ENCODE peak calls at places on chromosomes 16 and 17, in seven cellular contexts. X is B cell, M is fibroblast of pulmonary artery, G is cardiac muscle cell, T is endothelial cell, V is left lung, Y is testis. A is an unnamed sample.

GRCh38 chr16:49463529-49463928 is 89.9 kb downstream of the C16orf78 start:
- DNase-seq in X (peak; percentile 57), M (no peak), G (no peak), T (no peak), V (peak; percentile 35), Y (no peak), A (peak; percentile 85)

GRCh38 chr17:62641101-62641500 is 13.6 kb downstream of the MRC2 start:
- DNase-seq in X (no peak), M (no peak), G (no peak), T (no peak), V (no peak), Y (no peak), A (no peak)

GRCh38 chr17:72386619-72387237 is 265.9 kb downstream of the SOX9 start:
- DNase-seq in X (no peak), M (no peak), G (no peak), T (no peak), V (no peak), Y (no peak), A (no peak)

GRCh38 chr17:12021604-12022003 is 927 bp downstream of the MAP2K4 start:
- DNase-seq in X (no peak), M (no peak), G (no peak), T (no peak), V (no peak), Y (no peak), A (no peak)

GRCh38 chr17:6110592-6110991 is 40.4 kb downstream of the WSCD1 start:
- DNase-seq in X (no peak), M (no peak), G (no peak), T (no peak), V (no peak), Y (no peak), A (peak; percentile 69)

GRCh38 chr17:8222630-8223355 is 12.4 kb upstream of the AURKB start:
- DNase-seq in X (peak; percentile 71), M (peak; percentile 97), G (peak; percentile 98), T (peak; percentile 91), V (peak; percentile 97), Y (peak; percentile 94), A (peak; percentile 66)

GRCh38 chr17:13415877-13416416 is 185.8 kb downstream of the HS3ST3A1 start:
- DNase-seq in X (no peak), M (peak; percentile 74), G (peak; percentile 71), T (no peak), V (no peak), Y (peak; percentile 37), A (no peak)

GRCh38 chr16:23504453-23505179 is 5.7 kb downstream of the GGA2 start:
- DNase-seq in X (no peak), M (peak; percentile 82), G (peak; percentile 88), T (no peak), V (peak; percentile 88), Y (no peak), A (peak; percentile 71)

GRCh38 chr17:16438557-16439302 is 23.4 kb downstream of the TRPV2 start:
- DNase-seq in X (peak; percentile 97), M (peak; percentile 100), G (peak; percentile 100), T (peak; percentile 95), V (peak; percentile 95), Y (peak; percentile 97), A (peak; percentile 98)

GRCh38 chr16:50742521-50743150 is 750 bp downstream of the CYLD start:
- DNase-seq in X (peak; percentile 70), M (peak; percentile 20), G (peak; percentile 31), T (peak; percentile 17), V (no peak), Y (no peak), A (peak; percentile 75)

GRCh38 chr17:596287-596686 is 118.4 kb downstream of the VPS53 start:
- DNase-seq in X (no peak), M (no peak), G (no peak), T (no peak), V (no peak), Y (peak; percentile 47), A (no peak)

GRCh38 chr17:76540381-76541300 is 797 bp downstream of the PRCD start:
- DNase-seq in X (peak; percentile 56), M (peak; percentile 96), G (peak; percentile 97), T (peak; percentile 85), V (peak; percentile 93), Y (peak; percentile 95), A (peak; percentile 84)

GRCh38 chr17:74430706-74431567 is 951 bp upstream of the GPRC5C start:
- DNase-seq in X (peak; percentile 65), M (peak; percentile 88), G (peak; percentile 96), T (peak; percentile 63), V (peak; percentile 92), Y (peak; percentile 84), A (peak; percentile 69)

GRCh38 chr17:61492759-61493526 is 40.7 kb downstream of the TBX4 start:
- DNase-seq in X (no peak), M (peak; percentile 18), G (peak; percentile 21), T (no peak), V (no peak), Y (no peak), A (no peak)

GRCh38 chr16:57617604-57618111 is 10.8 kb upstream of the ADGRG1 start:
- DNase-seq in X (no peak), M (no peak), G (no peak), T (no peak), V (no peak), Y (no peak), A (no peak)

GRCh38 chr17:75090871-75091854 is 3.4 kb downstream of the SLC16A5 start:
- DNase-seq in X (no peak), M (no peak), G (no peak), T (peak; percentile 22), V (no peak), Y (no peak), A (no peak)

GRCh38 chr17:4986951-4987766 is at the start of gene CAMTA2:
- DNase-seq in X (peak; percentile 88), M (peak; percentile 67), G (peak; percentile 79), T (peak; percentile 79), V (peak; percentile 99), Y (peak; percentile 94), A (peak; percentile 92)
- TF ChIP-seq CTCF in X (peak; percentile 88), M (peak; percentile 23), G (peak; percentile 70), T (peak; percentile 82), V (peak; percentile 72), Y (peak; percentile 70), A (peak; percentile 63)

GRCh38 chr16:46883690-46884512 is at the start of gene GPT2:
- DNase-seq in X (peak; percentile 88), M (peak; percentile 95), G (peak; percentile 97), T (peak; percentile 97), V (peak; percentile 100), Y (peak; percentile 97), A (peak; percentile 93)
- TF ChIP-seq CTCF in X (no peak), M (no peak), G (no peak), T (no peak), V (no peak), Y (peak; percentile 26), A (no peak)

DNA sequence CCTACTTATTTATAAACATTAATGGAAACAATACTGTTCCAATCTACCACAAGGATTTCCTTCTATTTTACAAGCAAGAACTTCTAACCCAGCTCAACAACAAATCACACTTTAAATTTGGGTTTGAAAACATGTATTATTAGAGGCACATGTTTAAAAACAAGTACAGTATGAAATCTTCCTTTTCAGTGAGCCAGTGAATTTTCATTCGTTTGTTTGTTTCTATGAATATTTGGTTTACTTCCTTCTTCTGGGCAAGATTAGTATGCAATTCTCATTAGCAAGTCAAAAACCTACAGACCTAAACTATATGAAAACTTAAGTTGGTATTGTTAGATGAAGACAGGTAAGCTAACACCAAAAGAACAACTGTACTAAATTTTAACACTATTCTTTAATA is 25.7 kb downstream of the SLFN12 start:
- DNase-seq in X (no peak), M (no peak), G (no peak), T (no peak), V (no peak), Y (no peak), A (no peak)
- TF ChIP-seq CTCF in X (no peak), M (no peak), G (no peak), T (no peak), V (no peak), Y (no peak), A (no peak)

DNA sequence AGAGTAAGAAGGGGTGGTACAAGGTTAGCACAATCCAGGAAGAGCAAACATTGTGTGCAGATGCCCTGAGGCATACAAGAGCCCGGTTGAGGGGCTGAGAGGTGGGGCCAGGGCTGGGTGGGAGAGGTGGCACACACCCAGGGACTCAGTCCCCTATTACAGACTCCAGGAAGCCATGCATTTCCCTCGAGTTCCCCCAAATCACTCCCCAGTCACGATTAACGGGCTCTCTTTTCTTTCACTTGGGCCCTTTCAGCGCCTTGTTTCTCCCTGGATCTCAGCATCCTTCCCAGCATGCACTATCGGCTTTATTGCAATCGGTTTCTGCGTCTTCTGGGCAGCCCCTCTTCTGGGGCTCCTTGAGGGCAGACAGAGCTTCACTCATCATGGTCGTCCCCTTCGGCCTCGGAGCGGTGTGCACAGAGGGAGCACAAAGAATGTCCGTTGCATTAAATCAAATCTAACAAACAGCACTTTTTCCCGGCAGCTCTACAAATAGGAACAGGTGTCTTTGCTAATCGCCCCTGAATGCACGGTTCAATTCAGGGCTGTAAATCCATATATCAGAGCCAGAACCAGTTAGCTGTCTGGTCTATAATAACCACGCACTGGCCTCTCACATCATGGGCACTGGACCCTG is 184.6 kb upstream of the HSBP1 start:
- DNase-seq in X (no peak), M (no peak), G (no peak), T (no peak), V (no peak), Y (no peak), A (no peak)
- TF ChIP-seq CTCF in X (no peak), M (no peak), G (no peak), T (no peak), V (no peak), Y (no peak), A (no peak)

DNA sequence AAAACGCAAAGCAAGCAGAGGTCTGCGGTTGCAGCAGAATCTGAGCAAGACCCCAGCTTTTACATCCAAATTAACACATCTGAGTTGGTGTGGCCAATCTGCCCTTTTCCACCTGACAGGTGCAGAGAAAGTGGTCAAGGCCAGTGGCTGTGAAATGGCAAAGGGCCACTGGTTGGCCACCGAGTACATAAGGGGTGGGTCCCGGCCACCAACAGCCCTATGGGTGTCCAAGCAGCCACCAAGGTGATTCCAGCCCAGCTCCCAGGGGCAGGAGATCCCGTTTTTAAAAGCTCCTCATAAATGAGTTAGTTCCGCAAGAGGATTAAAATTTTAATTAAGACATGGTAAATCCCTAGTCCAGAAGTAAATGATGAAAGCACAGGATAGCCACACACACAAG is 29.1 kb downstream of the USP7 start:
- DNase-seq in X (no peak), M (no peak), G (no peak), T (no peak), V (no peak), Y (no peak), A (no peak)
- TF ChIP-seq CTCF in X (no peak), M (no peak), G (no peak), T (no peak), V (no peak), Y (no peak), A (no peak)

GRCh38 chr16:48113471-48113870 is 42.3 kb downstream of the ABCC12 start:
- DNase-seq in X (no peak), M (no peak), G (no peak), T (peak; percentile 15), V (no peak), Y (peak; percentile 32), A (no peak)
- TF ChIP-seq CTCF in X (no peak), M (no peak), G (no peak), T (no peak), V (no peak), Y (no peak), A (peak; percentile 12)

A was measured in GM20000.